ENCODE peak calls at places on chromosomes 5 and 9, in six cellular contexts. Z is fibroblast of mammary gland; F is ovary; G is Panc1; J is CD8-positive, alpha-beta T cell; S is lower lobe of right lung. H is an unnamed sample.

GRCh38 chr5:72456391-72457060 is 50.7 kb downstream of the ZNF366 start:
- DNase-seq in S (no peak), F (no peak), J (no peak), G (no peak), Z (no peak), H (no peak)

GRCh38 chr5:149267241-149267973 is 4.3 kb upstream of the AFAP1L1 start:
- DNase-seq in G (no peak), S (no peak), Z (no peak), F (no peak), J (no peak), H (no peak)

GRCh38 chr5:126054593-126055347 is 368.4 kb upstream of the GRAMD2B start:
- DNase-seq in F (no peak), G (no peak), Z (no peak), J (no peak), S (no peak), H (no peak)

GRCh38 chr5:103667068-103667467 is 104.5 kb upstream of the NUDT12 start:
- DNase-seq in J (no peak), G (no peak), S (no peak), Z (peak), F (no peak), H (no peak)

GRCh38 chr5:63240063-63240755 is 661.6 kb downstream of the LRRC70 start:
- DNase-seq in Z (no peak), G (no peak), S (no peak), F (no peak), J (no peak), H (no peak)

GRCh38 chr5:134543820-134544692 is 18.6 kb downstream of the JADE2 start:
- DNase-seq in F (no peak), J (no peak), G (no peak), S (peak), Z (no peak), H (no peak)

GRCh38 chr5:96619946-96620345 is 42.2 kb upstream of the CAST start:
- DNase-seq in S (no peak), G (no peak), Z (no peak), F (no peak), J (no peak), H (no peak)

GRCh38 chr5:114296191-114296590 is 65.7 kb upstream of the KCNN2 start:
- DNase-seq in F (no peak), Z (peak), G (no peak), S (no peak), J (no peak), H (no peak)

GRCh38 chr9:20353931-20354652 is 268.2 kb downstream of the MLLT3 start:
- DNase-seq in S (no peak), J (no peak), G (no peak), F (no peak), Z (peak), H (no peak)

GRCh38 chr9:18437315-18438200 is 36.4 kb upstream of the ADAMTSL1 start:
- DNase-seq in S (no peak), Z (peak), J (no peak), F (peak), G (no peak), H (no peak)

GRCh38 chr5:130708744-130709143 is 456.3 kb downstream of the HINT1 start:
- DNase-seq in S (no peak), J (no peak), Z (peak), G (no peak), F (no peak), H (no peak)

GRCh38 chr5:104431946-104432345 is 869.4 kb upstream of the NUDT12 start:
- DNase-seq in S (no peak), Z (no peak), G (no peak), J (no peak), F (no peak), H (no peak)

GRCh38 chr9:33446507-33447403 is 638 bp downstream of the AQP3 start:
- DNase-seq in Z (peak), F (peak), S (peak), G (no peak), J (peak), H (no peak)

GRCh38 chr5:153276151-153276550 is 214.3 kb upstream of the GRIA1 start:
- DNase-seq in J (no peak), Z (peak), F (no peak), S (no peak), G (no peak), H (peak)

GRCh38 chr5:173926359-173926758 is 38.2 kb downstream of the CPEB4 start:
- DNase-seq in F (no peak), G (peak), J (no peak), S (no peak), Z (peak), H (no peak)

GRCh38 chr9:4973246-4973645 is 11.8 kb upstream of the JAK2 start:
- DNase-seq in F (no peak), J (no peak), G (no peak), S (no peak), Z (no peak), H (no peak)

GRCh38 chr9:10479172-10479571 is 133.6 kb downstream of the PTPRD start:
- DNase-seq in Z (peak), F (no peak), J (no peak), S (no peak), G (no peak), H (no peak)

GRCh38 chr5:16461026-16461425 is 4.6 kb downstream of the ZNF622 start:
- DNase-seq in Z (peak), G (no peak), J (no peak), F (no peak), S (no peak), H (no peak)

GRCh38 chr5:16457853-16458252 is 7.7 kb downstream of the ZNF622 start:
- DNase-seq in F (no peak), G (no peak), S (no peak), J (no peak), Z (peak), H (no peak)

GRCh38 chr5:16461782-16462181 is 3.8 kb downstream of the ZNF622 start:
- DNase-seq in F (no peak), S (no peak), Z (peak), J (no peak), G (no peak), H (no peak)

GRCh38 chr5:16457451-16457850 is 8.1 kb downstream of the ZNF622 start:
- DNase-seq in J (no peak), S (no peak), Z (no peak), G (no peak), F (no peak), H (no peak)

GRCh38 chr5:16459451-16459850 is 6.1 kb downstream of the ZNF622 start:
- DNase-seq in S (no peak), J (no peak), F (no peak), G (no peak), Z (no peak), H (no peak)
- H3K4me3 ChIP-seq in S (no peak), J (no peak), F (no peak), G (no peak), Z (no peak), H (no peak)

DNA sequence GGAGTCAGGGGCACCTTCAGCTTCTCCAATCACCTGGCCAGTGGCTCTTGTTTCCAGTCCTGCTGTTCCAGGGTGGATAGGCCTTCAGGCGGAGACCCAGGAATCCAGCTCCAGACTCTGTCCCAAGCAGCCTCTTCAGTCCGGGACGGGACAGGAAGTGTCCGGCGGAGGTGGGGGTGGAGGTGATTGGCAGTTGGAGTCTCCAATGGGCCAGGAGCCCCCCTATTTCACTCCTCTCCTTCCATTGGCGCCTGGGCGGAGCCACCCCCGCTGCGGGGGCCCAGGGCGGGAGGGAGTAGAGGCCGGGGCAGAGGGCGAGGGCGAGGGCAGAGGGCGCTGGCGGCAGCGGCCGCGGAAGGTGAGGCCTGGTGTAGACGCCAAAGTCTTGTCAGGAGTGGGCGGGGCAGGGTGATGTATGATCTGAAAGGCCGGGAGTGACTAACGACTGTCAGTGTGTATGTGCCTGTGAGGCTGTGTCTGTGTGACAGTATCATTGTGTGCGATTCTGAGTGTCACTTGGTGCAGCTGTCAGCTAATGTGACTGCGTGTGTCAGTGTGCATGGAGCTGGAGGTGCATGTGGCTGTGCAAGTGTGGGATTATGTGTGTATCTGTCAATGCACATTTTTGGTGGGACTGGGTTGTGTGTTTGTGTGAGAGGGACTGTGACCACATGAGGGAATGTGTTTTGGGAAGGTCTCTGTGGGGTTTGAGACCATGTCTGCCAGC is at the start of gene IL11RA:
- DNase-seq in J (no peak), Z (peak), S (peak), F (peak), G (peak), H (no peak)
- H3K4me3 ChIP-seq in J (no peak), Z (peak), S (peak), F (peak), G (peak), H (peak)

GRCh38 chr9:6632516-6633328 is 12.8 kb downstream of the GLDC start:
- DNase-seq in F (no peak), J (no peak), G (no peak), Z (no peak), S (no peak), H (no peak)
- H3K4me3 ChIP-seq in F (no peak), J (no peak), G (no peak), Z (no peak), S (no peak), H (no peak)

GRCh38 chr9:109815366-109815947 is 35.5 kb downstream of the PALM2AKAP2 start:
- DNase-seq in S (no peak), J (no peak), F (no peak), Z (peak), G (no peak), H (no peak)

GRCh38 chr9:109817146-109817845 is 37.3 kb downstream of the PALM2AKAP2 start:
- DNase-seq in G (no peak), S (no peak), J (no peak), Z (peak), F (no peak), H (no peak)

GRCh38 chr9:109821711-109822110 is 41.7 kb downstream of the PALM2AKAP2 start:
- DNase-seq in G (no peak), J (no peak), Z (no peak), F (no peak), S (no peak), H (no peak)

GRCh38 chr9:109816490-109816889 is 36.5 kb downstream of the PALM2AKAP2 start:
- DNase-seq in J (no peak), S (no peak), Z (peak), F (no peak), G (no peak), H (no peak)

GRCh38 chr9:109817846-109818472 is 38.0 kb downstream of the PALM2AKAP2 start:
- DNase-seq in Z (peak), F (peak), J (no peak), G (peak), S (no peak), H (peak)
- H3K4me3 ChIP-seq in Z (no peak), F (no peak), J (no peak), G (no peak), S (no peak), H (peak)

DNA sequence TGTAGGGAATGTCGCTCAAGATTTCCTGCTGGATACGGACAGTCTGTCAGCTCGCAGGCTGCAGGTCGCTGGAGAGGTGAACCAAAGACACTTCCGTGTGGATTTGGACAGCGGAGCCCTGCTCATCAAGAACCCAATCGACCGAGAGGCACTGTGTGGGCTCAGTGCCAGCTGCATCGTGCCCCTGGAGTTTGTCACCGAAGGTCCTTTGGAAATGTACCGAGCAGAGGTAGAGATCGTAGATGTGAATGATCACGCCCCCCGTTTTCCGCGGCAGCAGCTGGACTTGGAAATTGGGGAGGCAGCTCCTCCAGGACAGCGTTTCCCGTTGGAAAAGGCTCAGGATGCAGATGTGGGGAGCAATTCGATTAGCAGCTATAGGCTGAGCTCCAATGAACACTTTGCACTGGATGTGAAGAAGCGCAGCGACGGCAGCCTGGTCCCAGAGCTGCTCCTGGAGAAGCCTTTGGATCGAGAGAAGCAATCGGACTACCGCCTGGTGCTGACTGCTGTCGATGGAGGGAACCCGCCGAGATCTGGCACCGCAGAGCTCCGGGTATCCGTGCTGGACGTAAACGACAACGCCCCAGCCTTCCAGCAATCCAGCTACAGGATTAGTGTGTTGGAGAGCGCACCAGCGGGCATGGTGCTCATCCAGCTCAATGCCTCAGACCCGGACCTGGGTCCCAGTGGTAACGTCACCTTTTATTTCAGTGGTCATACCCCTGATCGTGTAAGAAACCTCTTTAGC is 650 bp downstream of the PCDHGC4 start:
- DNase-seq in J (no peak), Z (no peak), G (no peak), F (no peak), S (no peak), H (no peak)
- H3K4me3 ChIP-seq in J (no peak), Z (peak), G (no peak), F (peak), S (peak), H (no peak)

DNA sequence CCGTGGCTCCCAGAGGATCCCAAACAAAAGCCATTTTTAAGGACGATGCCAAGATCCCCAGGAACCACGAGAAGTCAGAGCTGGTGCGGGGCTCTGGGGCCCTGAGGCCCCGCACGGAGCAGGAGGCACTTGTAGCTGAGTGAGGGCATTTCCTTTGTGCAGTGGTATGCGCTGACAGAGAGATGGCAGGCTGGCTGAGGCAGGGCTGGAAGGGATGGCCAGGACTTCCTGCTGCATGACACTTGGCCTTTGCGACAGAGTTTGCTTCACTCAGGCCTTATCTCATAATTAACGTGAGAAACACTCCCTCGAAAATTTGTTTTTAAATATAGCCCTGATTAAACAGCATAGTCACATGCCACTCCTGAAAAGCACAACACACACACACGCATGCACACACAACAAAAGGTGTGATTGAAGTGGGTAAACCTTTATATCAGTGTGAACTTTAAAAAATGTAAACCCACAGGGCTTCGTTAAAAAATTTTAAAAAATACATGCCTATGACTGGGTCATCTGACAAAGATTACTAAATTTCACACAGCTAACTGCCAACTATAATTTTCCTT is 536.6 kb downstream of the PDE4D start:
- DNase-seq in S (peak), J (no peak), Z (no peak), G (no peak), F (no peak), H (no peak)
- H3K4me3 ChIP-seq in S (no peak), J (no peak), Z (no peak), G (no peak), F (no peak), H (no peak)

GRCh38 chr5:124072570-124072969 is 560.6 kb downstream of the CSNK1G3 start:
- DNase-seq in J (no peak), Z (no peak), S (no peak), F (no peak), G (no peak), H (no peak)
- H3K4me3 ChIP-seq in J (no peak), Z (no peak), S (no peak), F (no peak), G (no peak), H (no peak)

H was measured in SK-N-MC.